ENCODE peak calls at places on chromosomes 6 and 20, in six cellular contexts. W is thyroid gland, S is A673, E is H1, A is right lobe of liver, P is body of pancreas. N is an unnamed sample.

GRCh38 chr6:25014806-25015560 is 79.2 kb upstream of the RIPOR2 start:
- DNase-seq in P (no peak), W (peak; percentile 30), E (no peak), A (no peak), S (no peak), N (no peak)

GRCh38 chr6:29744621-29745020 is 21.4 kb downstream of the HLA-F start:
- DNase-seq in S (no peak), E (no peak), A (no peak), W (no peak), P (no peak), N (no peak)

GRCh38 chr6:118963003-118963402 is 28.0 kb upstream of the MCM9 start:
- DNase-seq in S (peak; percentile 11), A (no peak), W (no peak), E (no peak), P (no peak), N (no peak)

GRCh38 chr6:134689676-134690447 is 260.0 kb downstream of the ALDH8A1 start:
- DNase-seq in P (peak; percentile 24), W (peak; percentile 40), E (no peak), S (no peak), A (no peak), N (no peak)

GRCh38 chr20:15155848-15156401 is 818.5 kb upstream of the FLRT3 start:
- DNase-seq in S (no peak), A (no peak), W (no peak), P (no peak), E (no peak), N (no peak)

GRCh38 chr6:14863896-14864850 is 381.7 kb upstream of the JARID2 start:
- DNase-seq in A (no peak), E (no peak), S (no peak), P (no peak), W (no peak), N (no peak)

GRCh38 chr6:25280617-25280990 is 1.4 kb downstream of the CARMIL1 start:
- DNase-seq in W (no peak), A (no peak), E (no peak), S (no peak), P (no peak), N (no peak)

GRCh38 chr6:143053856-143054255 is 6.8 kb upstream of the AIG1 start:
- DNase-seq in A (no peak), P (no peak), S (no peak), E (no peak), W (no peak), N (no peak)

GRCh38 chr20:38973546-38974120 is 11.5 kb downstream of the DHX35 start:
- DNase-seq in P (peak; percentile 60), E (no peak), A (no peak), S (no peak), W (peak; percentile 43), N (peak; percentile 31)

GRCh38 chr20:58039569-58040092 is 188.8 kb downstream of the ANKRD60 start:
- DNase-seq in E (peak; percentile 39), A (no peak), S (no peak), P (no peak), W (no peak), N (no peak)

GRCh38 chr6:52307900-52308372 is 23.4 kb upstream of the MCM3 start:
- DNase-seq in E (no peak), P (no peak), A (no peak), S (no peak), W (no peak), N (no peak)

GRCh38 chr20:21027569-21027968 is 78.6 kb downstream of the LINC00237 start:
- DNase-seq in S (peak; percentile 46), A (no peak), E (peak; percentile 73), P (no peak), W (peak; percentile 21), N (no peak)

GRCh38 chr20:44463466-44463865 is 12.2 kb upstream of the TTPAL start:
- DNase-seq in E (no peak), W (no peak), P (no peak), S (no peak), A (no peak), N (no peak)

GRCh38 chr20:44204156-44204831 is 6.3 kb downstream of the OSER1 start:
- DNase-seq in W (no peak), P (peak; percentile 69), A (no peak), E (no peak), S (peak; percentile 58), N (no peak)

GRCh38 chr20:25136643-25137559 is 55.0 kb upstream of the VSX1 start:
- DNase-seq in P (peak; percentile 84), S (no peak), E (no peak), W (peak; percentile 91), A (peak; percentile 53), N (peak; percentile 51)

GRCh38 chr6:56637640-56638039 is 5.0 kb downstream of the DST start:
- DNase-seq in E (no peak), P (no peak), A (no peak), W (no peak), S (peak; percentile 75), N (no peak)

GRCh38 chr20:57407541-57407956 is 16.4 kb downstream of the RBM38 start:
- DNase-seq in P (no peak), E (no peak), A (no peak), S (no peak), W (no peak), N (no peak)

GRCh38 chr6:148999501-148999900 is 252.7 kb downstream of the UST start:
- DNase-seq in A (no peak), W (no peak), E (no peak), S (no peak), P (no peak), N (no peak)

GRCh38 chr20:45340236-45340847 is 7.9 kb downstream of the SDC4 start:
- DNase-seq in E (no peak), P (peak; percentile 92), S (no peak), W (peak; percentile 70), A (peak; percentile 88), N (no peak)

GRCh38 chr6:121652726-121653623 is 217.5 kb downstream of the GJA1 start:
- DNase-seq in A (no peak), S (peak; percentile 88), P (no peak), E (no peak), W (no peak), N (no peak)

GRCh38 chr6:27247133-27247836 is at the start of gene PRSS16:
- DNase-seq in A (no peak), S (no peak), E (no peak), P (no peak), W (no peak), N (no peak)

GRCh38 chr6:44179648-44180047 is 21.0 kb downstream of the CAPN11 start:
- DNase-seq in W (no peak), A (no peak), E (no peak), P (no peak), S (no peak), N (no peak)

GRCh38 chr6:125361868-125362267 is 60.1 kb upstream of the HDDC2 start:
- DNase-seq in P (no peak), A (no peak), S (no peak), W (no peak), E (no peak), N (no peak)

GRCh38 chr6:125363010-125363359 is 61.2 kb upstream of the HDDC2 start:
- DNase-seq in W (no peak), E (no peak), S (peak; percentile 84), P (no peak), A (no peak), N (no peak)

GRCh38 chr6:125363360-125364121 is 61.8 kb upstream of the HDDC2 start:
- DNase-seq in E (peak; percentile 74), P (peak; percentile 33), W (peak; percentile 59), S (peak; percentile 85), A (peak; percentile 59), N (peak; percentile 47)

GRCh38 chr6:125367036-125367782 is 65.4 kb upstream of the HDDC2 start:
- DNase-seq in A (no peak), E (no peak), S (no peak), W (no peak), P (no peak), N (no peak)

GRCh38 chr6:125365230-125365629 is 63.5 kb upstream of the HDDC2 start:
- DNase-seq in P (no peak), W (no peak), A (no peak), E (no peak), S (no peak), N (no peak)
- H3K27ac ChIP-seq in P (no peak overlapping the region), W (no peak overlapping the region), A (no peak overlapping the region), E (no peak overlapping the region), S (no peak overlapping the region), N (no peak overlapping the region)

GRCh38 chr6:129500958-129501381 is 209.0 kb downstream of the ARHGAP18 start:
- DNase-seq in W (no peak), S (peak; percentile 70), E (no peak), P (no peak), A (no peak), N (no peak)
- TF ChIP-seq CTCF in W (no peak), S (peak; percentile 69), E (no peak), P (peak; percentile 9), A (no peak), N (no peak)

GRCh38 chr6:11770546-11771466 is 7.8 kb downstream of the ADTRP start:
- DNase-seq in S (no peak), E (peak; percentile 48), A (peak; percentile 73), P (peak; percentile 52), W (peak; percentile 39), N (peak; percentile 76)
- H3K36me3 ChIP-seq in S (no peaks in the 10 kb centered on the region), E (no peaks in the 10 kb centered on the region), A (no peaks in the 10 kb centered on the region), P (no peaks in the 10 kb centered on the region), W (no peaks in the 10 kb centered on the region), N (no peaks in the 10 kb centered on the region)

GRCh38 chr6:137020771-137021170 is 24.0 kb downstream of the IL20RA start:
- DNase-seq in A (no peak), S (no peak), W (no peak), P (no peak), E (no peak), N (no peak)

GRCh38 chr6:137031122-137031521 is 13.6 kb downstream of the IL20RA start:
- DNase-seq in S (no peak), P (no peak), A (no peak), W (no peak), E (no peak), N (no peak)

GRCh38 chr6:137024172-137024990 is 20.4 kb downstream of the IL20RA start:
- DNase-seq in E (no peak), W (no peak), S (no peak), A (no peak), P (no peak), N (no peak)

GRCh38 chr6:137028912-137029311 is 15.9 kb downstream of the IL20RA start:
- DNase-seq in S (no peak), A (no peak), W (no peak), E (no peak), P (no peak), N (no peak)

GRCh38 chr6:137025786-137026730 is 18.7 kb downstream of the IL20RA start:
- DNase-seq in P (no peak), S (no peak), W (no peak), A (no peak), E (no peak), N (no peak)
- H3K27ac ChIP-seq in P (no peak overlapping the region), S (no peak overlapping the region), W (no peak overlapping the region), A (no peak overlapping the region), E (no peak overlapping the region), N (no peak overlapping the region)

DNA sequence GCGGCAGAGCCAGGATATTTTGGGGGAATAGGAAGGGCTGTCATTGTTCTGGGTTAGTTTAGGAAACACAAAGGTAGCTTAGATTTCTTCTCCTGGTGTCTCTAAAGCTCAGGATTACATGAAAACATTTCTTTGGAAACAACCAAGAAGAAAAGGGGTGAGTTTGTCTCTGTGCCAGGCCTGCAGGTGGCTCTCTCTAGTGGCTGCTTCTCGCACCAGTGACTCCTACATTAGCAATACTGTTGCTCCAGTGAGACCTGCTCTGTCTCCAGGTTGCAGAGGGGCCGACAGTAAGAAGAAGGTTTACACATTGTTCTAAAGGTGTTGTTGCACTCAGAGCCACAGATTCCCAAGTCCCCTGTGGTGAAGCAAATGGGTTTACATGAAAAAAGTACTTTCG is 104.6 kb upstream of the GLP1R start:
- DNase-seq in A (no peak), W (peak; percentile 39), E (no peak), P (no peak), S (no peak), N (no peak)
- TF ChIP-seq CTCF in A (no peak), W (no peak), E (peak; percentile 43), P (no peak), S (peak; percentile 34), N (no peak)